ENCODE peak calls at places on chromosomes 16 and 17, in seven cellular contexts. One of them, this sample, is unnamed.

GRCh38 chr17:3796110-3796821 is 4.7 kb downstream of the ITGAE start:
- DNase-seq in H1: no peak
- DNase-seq in GM12878: peak
- DNase-seq in GM12892: peak
- DNase-seq in GM12891: peak
- DNase-seq in HepG2: no peak
- DNase-seq in SK-N-SH: no peak
- DNase-seq in this sample: no peak

GRCh38 chr16:1990336-1991134 is 765 bp downstream of the SYNGR3 start:
- DNase-seq in H1: no peak
- DNase-seq in GM12892: no peak
- DNase-seq in SK-N-SH: peak
- DNase-seq in HepG2: peak
- DNase-seq in GM12891: no peak
- DNase-seq in GM12878: no peak
- DNase-seq in this sample: no peak

GRCh38 chr17:81011951-81012350 is 20.3 kb downstream of the CHMP6 start:
- DNase-seq in SK-N-SH: no peak
- DNase-seq in HepG2: peak
- DNase-seq in GM12892: no peak
- DNase-seq in GM12878: no peak
- DNase-seq in H1: no peak
- DNase-seq in GM12891: no peak
- DNase-seq in this sample: no peak

GRCh38 chr17:81550830-81551457 is 1.2 kb downstream of the FAAP100 start:
- DNase-seq in SK-N-SH: no peak
- DNase-seq in H1: no peak
- DNase-seq in GM12891: no peak
- DNase-seq in GM12878: no peak
- DNase-seq in GM12892: no peak
- DNase-seq in HepG2: no peak
- DNase-seq in this sample: no peak

GRCh38 chr16:48965391-48965790 is 316.2 kb downstream of the CBLN1 start:
- DNase-seq in GM12878: no peak
- DNase-seq in H1: no peak
- DNase-seq in HepG2: no peak
- DNase-seq in SK-N-SH: peak
- DNase-seq in GM12892: no peak
- DNase-seq in GM12891: no peak
- DNase-seq in this sample: no peak

GRCh38 chr17:66952031-66952524 is 12.4 kb upstream of the CACNG4 start:
- DNase-seq in GM12892: no peak
- DNase-seq in HepG2: peak
- DNase-seq in SK-N-SH: no peak
- DNase-seq in GM12891: no peak
- DNase-seq in H1: peak
- DNase-seq in GM12878: no peak
- DNase-seq in this sample: no peak

GRCh38 chr16:73878616-73879015 is 418.0 kb upstream of the PSMD7 start:
- DNase-seq in HepG2: peak
- DNase-seq in GM12891: peak
- DNase-seq in H1: no peak
- DNase-seq in GM12892: no peak
- DNase-seq in SK-N-SH: peak
- DNase-seq in GM12878: peak
- DNase-seq in this sample: no peak

GRCh38 chr16:67170168-67170947 is at the start of gene NOL3:
- DNase-seq in GM12878: peak
- DNase-seq in SK-N-SH: peak
- DNase-seq in HepG2: peak
- DNase-seq in H1: no peak
- DNase-seq in GM12891: no peak
- DNase-seq in GM12892: peak
- DNase-seq in this sample: peak

GRCh38 chr17:2056221-2057129 is 1.6 kb downstream of the HIC1 start:
- DNase-seq in GM12878: no peak
- DNase-seq in H1: no peak
- DNase-seq in HepG2: no peak
- DNase-seq in SK-N-SH: no peak
- DNase-seq in GM12892: no peak
- DNase-seq in GM12891: no peak
- DNase-seq in this sample: no peak

GRCh38 chr17:43822566-43823190 is 10.3 kb downstream of the MPP3 start:
- DNase-seq in HepG2: no peak
- DNase-seq in H1: no peak
- DNase-seq in GM12891: no peak
- DNase-seq in GM12892: no peak
- DNase-seq in GM12878: no peak
- DNase-seq in SK-N-SH: peak
- DNase-seq in this sample: no peak

GRCh38 chr16:80837421-80838263 is 33.2 kb upstream of the CDYL2 start:
- DNase-seq in GM12892: no peak
- DNase-seq in SK-N-SH: no peak
- DNase-seq in HepG2: no peak
- DNase-seq in GM12891: no peak
- DNase-seq in H1: no peak
- DNase-seq in GM12878: no peak
- DNase-seq in this sample: no peak

GRCh38 chr17:814371-814770 is 32.2 kb downstream of the MRM3 start:
- DNase-seq in GM12891: no peak
- DNase-seq in GM12892: no peak
- DNase-seq in SK-N-SH: no peak
- DNase-seq in GM12878: no peak
- DNase-seq in H1: no peak
- DNase-seq in HepG2: no peak
- DNase-seq in this sample: no peak

GRCh38 chr17:4509402-4509801 is 10.7 kb downstream of the SPNS2 start:
- DNase-seq in GM12878: peak
- DNase-seq in SK-N-SH: no peak
- DNase-seq in HepG2: no peak
- DNase-seq in GM12892: peak
- DNase-seq in GM12891: peak
- DNase-seq in H1: no peak
- DNase-seq in this sample: no peak

GRCh38 chr17:8941520-8941919 is 24.0 kb downstream of the PIK3R5 start:
- DNase-seq in GM12892: peak
- DNase-seq in GM12891: no peak
- DNase-seq in SK-N-SH: no peak
- DNase-seq in GM12878: no peak
- DNase-seq in H1: no peak
- DNase-seq in HepG2: no peak
- DNase-seq in this sample: no peak

GRCh38 chr17:8940866-8941471 is 24.5 kb downstream of the PIK3R5 start:
- DNase-seq in GM12891: no peak
- DNase-seq in GM12892: no peak
- DNase-seq in GM12878: no peak
- DNase-seq in HepG2: no peak
- DNase-seq in SK-N-SH: no peak
- DNase-seq in H1: no peak
- DNase-seq in this sample: no peak

GRCh38 chr17:8941980-8942617 is 23.4 kb downstream of the PIK3R5 start:
- DNase-seq in GM12892: no peak
- DNase-seq in GM12891: no peak
- DNase-seq in GM12878: no peak
- DNase-seq in HepG2: no peak
- DNase-seq in H1: no peak
- DNase-seq in SK-N-SH: no peak
- DNase-seq in this sample: no peak

GRCh38 chr17:8944083-8944482 is 21.4 kb downstream of the PIK3R5 start:
- DNase-seq in HepG2: no peak
- DNase-seq in GM12891: no peak
- DNase-seq in H1: no peak
- DNase-seq in SK-N-SH: no peak
- DNase-seq in GM12892: no peak
- DNase-seq in GM12878: no peak
- DNase-seq in this sample: no peak

DNA sequence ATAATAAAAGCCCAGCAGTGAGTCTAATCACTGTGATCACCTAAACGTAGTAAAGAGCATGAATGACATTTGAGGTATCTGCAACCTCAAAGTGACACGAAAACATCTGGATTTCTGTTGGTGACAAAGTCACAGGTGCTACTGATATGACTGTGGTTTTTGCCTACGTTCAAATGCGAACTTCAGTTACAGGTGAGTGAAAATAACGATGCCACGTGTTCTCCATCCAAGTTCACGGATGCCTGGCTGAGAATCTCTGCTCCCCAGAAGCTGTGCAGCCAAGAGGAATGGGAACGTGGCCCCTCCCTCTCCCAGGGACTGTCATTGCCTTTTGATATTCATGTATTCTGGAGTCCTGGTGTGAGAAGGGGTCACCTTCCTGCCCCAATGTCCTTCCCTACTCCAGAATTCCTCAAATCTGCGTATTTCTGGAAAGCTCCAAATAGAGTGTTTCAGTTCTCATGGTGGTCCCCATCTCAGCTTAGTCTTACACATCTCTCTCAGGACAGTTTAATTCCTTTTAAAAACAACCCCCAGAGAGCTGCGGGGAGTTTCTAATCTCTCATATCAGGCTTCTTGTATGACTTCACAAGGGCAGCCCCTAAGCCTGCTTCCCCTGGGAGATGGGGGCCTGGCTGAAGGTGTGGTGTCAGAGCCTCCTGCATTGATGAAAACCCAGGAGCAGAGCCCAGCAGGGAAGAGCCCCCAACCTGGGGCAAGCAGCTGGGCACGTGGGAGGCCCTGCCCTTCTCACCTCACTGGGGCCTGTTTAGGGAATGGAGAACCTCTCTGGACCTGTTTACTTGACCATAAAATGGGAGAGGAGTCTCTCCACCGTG is 25.8 kb downstream of the PIK3R5 start:
- DNase-seq in GM12892: no peak
- DNase-seq in HepG2: no peak
- DNase-seq in SK-N-SH: no peak
- DNase-seq in GM12891: no peak
- DNase-seq in H1: no peak
- DNase-seq in GM12878: peak
- DNase-seq in this sample: no peak
- TF ChIP-seq TAF1 in GM12892: no peak
- TF ChIP-seq TAF1 in HepG2: no peak
- TF ChIP-seq TAF1 in SK-N-SH: no peak
- TF ChIP-seq TAF1 in GM12891: no peak
- TF ChIP-seq TAF1 in H1: no peak
- TF ChIP-seq TAF1 in GM12878: no peak
- TF ChIP-seq TAF1 in this sample: no peak

GRCh38 chr16:28309811-28310311 is 17.5 kb downstream of the SBK1 start:
- DNase-seq in SK-N-SH: no peak
- DNase-seq in GM12878: no peak
- DNase-seq in H1: no peak
- DNase-seq in GM12891: no peak
- DNase-seq in GM12892: no peak
- DNase-seq in HepG2: no peak
- DNase-seq in this sample: no peak
- TF ChIP-seq TAF1 in SK-N-SH: no peak
- TF ChIP-seq TAF1 in GM12878: no peak
- TF ChIP-seq TAF1 in H1: no peak
- TF ChIP-seq TAF1 in GM12891: no peak
- TF ChIP-seq TAF1 in GM12892: no peak
- TF ChIP-seq TAF1 in HepG2: no peak
- TF ChIP-seq TAF1 in this sample: no peak

DNA sequence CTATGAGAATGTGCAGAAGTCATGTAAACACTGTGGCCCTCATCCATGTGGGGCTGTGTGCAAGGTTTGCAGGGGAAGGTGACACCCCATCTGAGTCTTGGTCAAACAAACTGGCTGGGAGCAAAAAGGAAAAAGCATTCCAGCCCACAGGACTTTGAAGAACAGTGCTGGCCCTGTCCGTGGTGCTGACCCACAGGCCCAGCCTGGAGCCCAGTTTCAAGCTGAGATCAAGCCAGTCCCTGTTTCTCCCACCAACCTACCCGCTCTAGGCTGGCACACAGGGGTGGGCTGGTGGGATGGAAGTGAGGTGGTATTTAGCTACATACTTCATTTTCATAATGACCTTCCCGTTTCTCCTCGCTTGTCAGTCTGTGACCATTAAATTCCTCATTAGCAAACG is 12.7 kb upstream of the RPL38 start:
- DNase-seq in H1: no peak
- DNase-seq in GM12892: no peak
- DNase-seq in GM12891: no peak
- DNase-seq in HepG2: peak
- DNase-seq in SK-N-SH: no peak
- DNase-seq in GM12878: no peak
- DNase-seq in this sample: peak
- TF ChIP-seq TAF1 in H1: no peak
- TF ChIP-seq TAF1 in GM12892: no peak
- TF ChIP-seq TAF1 in GM12891: no peak
- TF ChIP-seq TAF1 in HepG2: no peak
- TF ChIP-seq TAF1 in SK-N-SH: no peak
- TF ChIP-seq TAF1 in GM12878: no peak
- TF ChIP-seq TAF1 in this sample: no peak

DNA sequence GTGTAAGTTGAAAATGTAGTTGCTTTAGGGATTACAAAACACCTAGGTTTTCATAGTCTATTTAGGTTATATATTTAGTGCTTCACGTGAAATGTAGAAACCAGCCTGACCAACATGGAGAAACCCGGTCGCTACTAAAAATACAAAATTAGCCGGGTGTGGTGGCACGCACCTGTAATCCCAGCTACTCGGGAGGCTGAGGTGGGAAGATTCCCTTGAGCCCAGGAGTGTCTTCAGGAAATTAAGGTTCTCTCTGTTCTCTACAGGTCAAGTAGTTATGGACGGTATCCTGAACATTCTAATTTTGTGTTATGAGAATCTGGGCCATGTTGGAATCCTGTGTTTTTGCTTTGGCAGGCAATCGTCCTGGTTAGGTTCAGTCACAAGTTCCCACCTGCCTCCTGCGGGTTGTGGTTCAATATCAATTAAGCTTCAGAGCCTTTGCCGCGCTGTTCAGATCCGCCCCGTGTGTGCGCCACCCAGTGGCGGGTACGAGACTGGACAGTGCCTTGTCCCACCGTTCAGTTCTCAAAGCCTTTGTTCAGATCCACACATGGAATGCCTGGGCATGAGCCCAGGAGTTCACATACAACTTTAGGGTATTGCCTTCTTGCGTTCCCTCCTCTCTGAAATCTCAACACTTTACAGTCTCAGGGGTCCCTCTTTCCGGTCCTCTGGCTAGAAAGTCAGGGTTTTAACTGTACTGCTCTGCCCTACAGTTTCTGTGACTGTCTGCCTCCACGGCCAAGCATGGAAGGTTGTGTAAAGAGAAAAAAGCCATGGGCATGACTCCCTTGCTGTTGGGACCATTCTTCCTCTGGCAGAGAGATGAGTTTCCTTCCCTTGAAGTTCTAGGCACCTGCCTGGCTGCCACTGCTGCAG is 41.7 kb downstream of the HEATR6 start:
- DNase-seq in HepG2: peak
- DNase-seq in H1: peak
- DNase-seq in GM12891: peak
- DNase-seq in GM12892: peak
- DNase-seq in GM12878: peak
- DNase-seq in SK-N-SH: peak
- DNase-seq in this sample: peak
- TF ChIP-seq TAF1 in HepG2: peak
- TF ChIP-seq TAF1 in H1: peak
- TF ChIP-seq TAF1 in GM12891: no peak
- TF ChIP-seq TAF1 in GM12892: no peak
- TF ChIP-seq TAF1 in GM12878: no peak
- TF ChIP-seq TAF1 in SK-N-SH: no peak
- TF ChIP-seq TAF1 in this sample: no peak

GRCh38 chr17:55925440-55925839 is 174.6 kb downstream of the PCTP start:
- DNase-seq in H1: no peak
- DNase-seq in GM12891: no peak
- DNase-seq in GM12892: no peak
- DNase-seq in HepG2: no peak
- DNase-seq in GM12878: no peak
- DNase-seq in SK-N-SH: no peak
- DNase-seq in this sample: no peak
- TF ChIP-seq TAF1 in H1: no peak
- TF ChIP-seq TAF1 in GM12891: no peak
- TF ChIP-seq TAF1 in GM12892: no peak
- TF ChIP-seq TAF1 in HepG2: no peak
- TF ChIP-seq TAF1 in GM12878: no peak
- TF ChIP-seq TAF1 in SK-N-SH: no peak
- TF ChIP-seq TAF1 in this sample: no peak

This sample was measured in K562.